ENCODE peak calls at places on chromosome 5, in five cellular contexts. Q is stimulated activated CD4-positive, alpha-beta T cell treated with anti-CD3 and anti-CD28 coated beads, Interleukin-4, amount 100 ng/mL, for 4 hours; X is activated CD4-positive, alpha-beta T cell treated with anti-CD3 and anti-CD28 coated beads, Interleukin-2, amount 10 ng/mL, durations not matched to agents 7 days and 5 days; O is PC-9; H is GM03348. P is an unnamed sample.

GRCh38 chr5:34957857-34958690 is 28.7 kb downstream of the DNAJC21 start:
- DNase-seq in O (no peak), X (peak), H (peak), Q (no peak), P (peak)

GRCh38 chr5:6631441-6631840 is 1.4 kb downstream of the NSUN2 start:
- DNase-seq in H (no peak), X (no peak), Q (no peak), O (no peak), P (no peak)

GRCh38 chr5:139867109-139867508 is 71.5 kb downstream of the PSD2 start:
- DNase-seq in H (no peak), X (no peak), Q (no peak), O (no peak), P (no peak)

GRCh38 chr5:63919763-63920478 is 42.3 kb downstream of the HTR1A start:
- DNase-seq in H (no peak), X (no peak), Q (no peak), O (no peak), P (no peak)

GRCh38 chr5:1723476-1723875 is 76.2 kb downstream of the MRPL36 start:
- DNase-seq in X (peak), O (no peak), H (no peak), Q (no peak), P (peak)

GRCh38 chr5:125037020-125037419 is 290.6 kb upstream of the ZNF608 start:
- DNase-seq in X (no peak), O (no peak), Q (no peak), H (no peak), P (no peak)

GRCh38 chr5:149153751-149154610 is 12.7 kb downstream of the ABLIM3 start:
- DNase-seq in Q (no peak), O (no peak), H (peak), X (no peak), P (peak)

GRCh38 chr5:42756630-42757601 is at the start of gene CCDC152:
- DNase-seq in Q (peak), H (peak), X (peak), O (no peak), P (peak)

GRCh38 chr5:8340261-8340660 is 471.3 kb downstream of the MTRR start:
- DNase-seq in H (no peak), O (no peak), X (no peak), Q (no peak), P (no peak)

GRCh38 chr5:112290667-112291066 is 128.4 kb downstream of the EPB41L4A start:
- DNase-seq in H (no peak), O (no peak), Q (no peak), X (no peak), P (no peak)

GRCh38 chr5:126631920-126632319 is 31.2 kb downstream of the PHAX start:
- DNase-seq in O (no peak), H (no peak), X (no peak), Q (no peak), P (no peak)

GRCh38 chr5:15474143-15474719 is 25.7 kb upstream of the FBXL7 start:
- DNase-seq in O (no peak), Q (no peak), H (no peak), X (no peak), P (no peak)

GRCh38 chr5:168291961-168292782 is 727 bp downstream of the WWC1 start:
- DNase-seq in X (no peak), Q (no peak), H (peak), O (no peak), P (peak)

GRCh38 chr5:61331407-61332368 is at the start of gene ZSWIM6:
- DNase-seq in X (peak), H (peak), O (peak), Q (peak), P (peak)